ENCODE peak calls at places on chromosome X, in five cellular contexts. L is ovary, P is tibial nerve, C is H1, O is adipocyte. J is an unnamed sample.

GRCh38 chrX:465418-465817 is 78.7 kb upstream of the PPP2R3B start:
- DNase-seq in C (no peak), O (no peak), P (no peak), L (no peak), J (no peak)

GRCh38 chrX:132271330-132271729 is 52.1 kb upstream of the RAP2C start:
- DNase-seq in O (peak; percentile 53), L (no peak), C (no peak), P (peak; percentile 39), J (no peak)

GRCh38 chrX:6821730-6822129 is 286.8 kb upstream of the VCX3A start:
- DNase-seq in L (no peak), P (no peak), O (no peak), C (no peak), J (no peak)

GRCh38 chrX:115970718-115971117 is 199.8 kb upstream of the AGTR2 start:
- DNase-seq in C (no peak), O (no peak), L (no peak), P (no peak), J (no peak)

GRCh38 chrX:135114392-135114791 is 5.9 kb downstream of the ETDB start:
- DNase-seq in L (no peak), O (no peak), C (no peak), P (no peak), J (no peak)

GRCh38 chrX:122188751-122189150 is 995.3 kb upstream of the GRIA3 start:
- DNase-seq in O (peak; percentile 39), L (no peak), C (no peak), P (no peak), J (no peak)

GRCh38 chrX:120358687-120359086 is 3.2 kb upstream of the ATP1B4 start:
- DNase-seq in C (no peak), P (no peak), O (no peak), L (no peak), J (no peak)

GRCh38 chrX:71618303-71618721 is at the start of gene CXCR3:
- DNase-seq in O (no peak), P (no peak), C (no peak), L (no peak), J (peak; percentile 67)

GRCh38 chrX:130714665-130715064 is 188.3 kb downstream of the ENOX2 start:
- DNase-seq in L (no peak), O (no peak), P (no peak), C (no peak), J (no peak)

GRCh38 chrX:52983526-52983925 is 25.2 kb upstream of the FAM156A start:
- DNase-seq in C (no peak), P (no peak), O (peak; percentile 14), L (no peak), J (no peak)

GRCh38 chrX:26889574-26889973 is 573.6 kb downstream of the PPP4R3C start:
- DNase-seq in P (no peak), C (no peak), O (no peak), L (no peak), J (no peak)

GRCh38 chrX:109826954-109827708 is 94.1 kb upstream of the ACSL4 start:
- DNase-seq in O (peak; percentile 70), C (no peak), L (no peak), P (no peak), J (no peak)

GRCh38 chrX:8668797-8669196 is 63.1 kb downstream of the ANOS1 start:
- DNase-seq in L (no peak), C (no peak), O (no peak), P (no peak), J (no peak)

GRCh38 chrX:153939573-153939972 is 4.7 kb upstream of the NAA10 start:
- DNase-seq in O (no peak), C (no peak), L (no peak), P (no peak), J (no peak)

GRCh38 chrX:153938226-153938786 is 3.5 kb upstream of the NAA10 start:
- DNase-seq in O (no peak), L (no peak), P (no peak), C (no peak), J (no peak)

GRCh38 chrX:153944800-153945150 is 332 bp upstream of the RENBP start:
- DNase-seq in O (no peak), L (no peak), P (no peak), C (no peak), J (no peak)

GRCh38 chrX:153944140-153944799 is at the start of gene RENBP:
- DNase-seq in P (no peak), O (no peak), L (no peak), C (no peak), J (no peak)

GRCh38 chrX:153941331-153942252 is 2.9 kb downstream of the RENBP start:
- DNase-seq in P (no peak), O (no peak), L (no peak), C (no peak), J (no peak)
- H3K4me1 ChIP-seq in P (peaks cover 8% of the 10 kb centered on the region), O (no peaks in the 10 kb centered on the region), L (no peaks in the 10 kb centered on the region), C (peaks cover 1% of the 10 kb centered on the region), J (no peaks in the 10 kb centered on the region)

DNA sequence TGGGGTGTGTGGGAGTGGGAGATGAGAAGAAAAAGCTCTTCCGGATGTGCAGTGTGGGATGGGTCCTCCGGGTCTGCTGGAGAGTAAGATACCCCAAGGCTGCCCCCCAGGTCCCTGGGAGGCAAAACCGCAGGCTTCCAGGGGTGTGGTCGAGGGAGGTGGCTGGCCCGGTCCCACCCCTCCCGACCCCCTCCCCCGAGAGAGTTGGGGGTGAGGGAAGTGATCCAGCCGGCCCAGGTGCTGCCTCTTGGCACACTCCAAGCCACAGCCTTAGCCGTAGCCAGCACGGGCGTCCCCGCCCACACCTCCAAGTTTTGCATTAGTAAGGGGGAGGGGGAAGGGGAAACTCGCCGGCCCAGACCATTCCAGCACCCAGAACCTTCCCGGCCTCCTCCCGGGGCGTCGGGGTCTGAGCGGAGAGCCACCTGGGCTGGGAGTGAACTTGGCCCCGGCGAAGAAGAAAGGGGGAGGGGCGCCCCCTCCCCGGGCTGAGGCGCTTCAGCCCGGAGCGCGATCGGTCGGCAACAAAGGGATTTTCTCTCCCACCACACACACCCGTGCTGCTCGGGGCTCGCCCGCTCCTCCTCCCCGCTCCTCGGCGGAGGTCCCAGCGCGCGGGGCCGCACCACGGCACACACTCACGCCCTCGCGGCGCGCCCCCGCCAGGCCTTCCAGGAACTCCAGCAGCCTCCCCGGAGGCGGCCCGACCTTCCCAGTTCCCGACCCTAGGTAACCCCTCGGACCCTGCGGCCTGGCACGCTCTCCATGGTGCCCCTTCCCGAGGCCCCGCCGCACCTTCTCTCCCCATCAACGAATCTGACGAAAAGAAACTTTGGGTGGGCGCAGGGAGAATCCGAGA is 14.4 kb downstream of the BCOR start:
- DNase-seq in C (no peak), P (no peak), L (peak; percentile 53), O (no peak), J (peak; percentile 81)
- H3K4me1 ChIP-seq in C (peaks cover 19% of the 10 kb centered on the region), P (peaks cover 34% of the 10 kb centered on the region), L (peaks cover 10% of the 10 kb centered on the region), O (peaks cover 2% of the 10 kb centered on the region), J (peaks cover 26% of the 10 kb centered on the region)

GRCh38 chrX:154002215-154002719 is 17.4 kb downstream of the IRAK1 start:
- DNase-seq in O (peak; percentile 63), C (no peak), L (no peak), P (no peak), J (no peak)
- H3K4me1 ChIP-seq in O (peaks cover 15% of the 10 kb centered on the region), C (no peaks in the 10 kb centered on the region), L (no peaks in the 10 kb centered on the region), P (peaks cover 4% of the 10 kb centered on the region), J (no peaks in the 10 kb centered on the region)

GRCh38 chrX:150546711-150547153 is 21.7 kb upstream of the MTM1 start:
- DNase-seq in O (no peak), C (no peak), L (peak; percentile 47), P (no peak), J (no peak)

GRCh38 chrX:150548684-150549083 is 19.7 kb upstream of the MTM1 start:
- DNase-seq in L (no peak), P (no peak), C (no peak), O (peak; percentile 12), J (no peak)

GRCh38 chrX:150544835-150545790 is 23.3 kb upstream of the MTM1 start:
- DNase-seq in L (peak; percentile 47), C (no peak), P (no peak), O (no peak), J (no peak)

GRCh38 chrX:150547511-150548115 is 20.8 kb upstream of the MTM1 start:
- DNase-seq in C (no peak), L (peak; percentile 79), O (peak; percentile 6), P (peak; percentile 25), J (peak; percentile 81)

GRCh38 chrX:150548251-150548650 is 20.2 kb upstream of the MTM1 start:
- DNase-seq in P (no peak), L (no peak), O (no peak), C (no peak), J (no peak)
- H3K4me1 ChIP-seq in P (peaks cover 5% of the 10 kb centered on the region), L (peaks cover 6% of the 10 kb centered on the region), O (peaks cover 11% of the 10 kb centered on the region), C (no peaks in the 10 kb centered on the region), J (no peaks in the 10 kb centered on the region)

GRCh38 chrX:151987108-151987507 is 12.6 kb upstream of the GABRE start:
- DNase-seq in O (no peak), P (no peak), C (no peak), L (no peak), J (no peak)

GRCh38 chrX:151984328-151984727 is 9.9 kb upstream of the GABRE start:
- DNase-seq in C (no peak), P (no peak), O (peak; percentile 74), L (no peak), J (no peak)

GRCh38 chrX:151984891-151985290 is 10.4 kb upstream of the GABRE start:
- DNase-seq in O (peak; percentile 22), P (no peak), C (no peak), L (no peak), J (no peak)

GRCh38 chrX:151985531-151985930 is 11.1 kb upstream of the GABRE start:
- DNase-seq in P (no peak), L (no peak), O (no peak), C (no peak), J (no peak)

DNA sequence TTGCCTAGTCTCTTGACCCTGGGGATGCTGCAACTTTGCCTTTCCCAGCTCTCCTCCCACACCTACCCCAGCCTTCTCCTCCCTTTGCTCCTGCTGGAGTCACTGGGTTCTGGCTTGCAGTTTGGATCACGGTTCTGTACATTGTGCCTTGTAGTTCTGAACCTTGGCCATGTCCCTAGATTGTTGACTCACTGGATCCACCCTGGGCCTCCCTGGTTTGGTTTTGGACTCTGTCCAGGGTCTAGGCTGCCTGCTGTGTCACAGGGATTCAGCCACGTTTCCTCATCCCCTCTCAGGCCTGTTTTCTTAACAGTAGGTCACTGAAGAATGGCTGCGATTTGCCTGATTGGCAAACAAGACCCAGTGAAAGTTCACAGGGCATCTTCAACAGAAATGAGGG is 11.5 kb upstream of the GABRE start:
- DNase-seq in P (no peak), O (peak; percentile 63), L (no peak), C (no peak), J (no peak)
- H3K4me1 ChIP-seq in P (no peaks in the 10 kb centered on the region), O (peaks cover 44% of the 10 kb centered on the region), L (no peaks in the 10 kb centered on the region), C (no peaks in the 10 kb centered on the region), J (no peaks in the 10 kb centered on the region)

DNA sequence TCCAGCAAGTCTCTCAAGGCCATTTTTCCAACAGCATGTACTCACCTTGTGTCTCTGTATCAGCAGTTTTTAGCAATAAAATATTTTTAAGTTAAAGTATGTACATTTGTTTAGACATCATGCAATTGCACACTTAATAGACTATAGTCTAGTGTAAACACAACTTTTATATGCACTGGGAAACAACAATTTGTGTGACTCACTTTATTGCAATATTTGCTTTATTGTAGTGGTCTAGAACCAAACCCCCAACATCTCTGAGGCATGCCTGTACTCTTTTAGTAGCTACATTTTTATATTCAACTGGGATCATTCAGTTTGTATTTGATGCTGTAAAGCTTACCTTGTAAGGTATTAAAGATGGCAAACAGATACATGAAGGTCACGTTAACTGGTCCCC is 14.7 kb upstream of the PHKA2 start:
- DNase-seq in L (no peak), P (no peak), O (no peak), C (no peak), J (no peak)
- H3K4me1 ChIP-seq in L (peaks cover 2% of the 10 kb centered on the region), P (no peaks in the 10 kb centered on the region), O (peaks cover 7% of the 10 kb centered on the region), C (no peaks in the 10 kb centered on the region), J (no peaks in the 10 kb centered on the region)